ENCODE peak calls at places on chromosomes 7 and 10, in ten cellular contexts. S is fibroblast of the aortic adventitia; D is T follicular helper cell; O is stimulated activated CD8-positive, alpha-beta memory T cell treated with anti-CD3 and anti-CD28 coated beads, Interleukin-15, amount 100 ng/mL, for 1 hour; W is Daoy; J is GM12865; I is astrocyte of the cerebellum; P is pancreas; X is Kasumi-1; M is activated T-cell treated with anti-CD3 and anti-CD28 coated beads, Interleukin-2, amount 50 U/mL, for 72 hours. E is an unnamed sample.

GRCh38 chr10:47104786-47105385 is 193.7 kb downstream of the PTPN20 start:
- DNase-seq in W (no peak), O (no peak), D (no peak), S (no peak), M (no peak), I (no peak), J (no peak), X (peak), P (peak), E (no peak)

GRCh38 chr10:132593900-132594876 is 56.6 kb downstream of the INPP5A start:
- DNase-seq in J (peak), M (no peak), S (no peak), O (no peak), X (no peak), P (no peak), D (no peak), W (no peak), I (no peak), E (no peak)

GRCh38 chr7:150831851-150832250 is 20.5 kb upstream of the AOC1 start:
- DNase-seq in S (no peak), M (no peak), J (no peak), O (no peak), X (no peak), I (no peak), P (no peak), W (no peak), D (no peak), E (no peak)

GRCh38 chr7:2529161-2530075 is 9.8 kb downstream of the LFNG start:
- DNase-seq in P (peak), X (peak), J (peak), D (no peak), I (no peak), M (peak), O (no peak), W (peak), S (peak), E (peak)

GRCh38 chr7:158123753-158124152 is 463.9 kb downstream of the PTPRN2 start:
- DNase-seq in P (no peak), W (no peak), I (no peak), S (no peak), M (no peak), J (no peak), O (no peak), X (no peak), D (no peak), E (no peak)

GRCh38 chr10:122163182-122164027 is 107.7 kb upstream of the BTBD16 start:
- DNase-seq in S (no peak), X (no peak), P (no peak), J (no peak), D (no peak), O (no peak), I (no peak), M (no peak), W (no peak), E (peak)

GRCh38 chr7:1087952-1088920 is at the start of gene GPER1:
- DNase-seq in P (peak), J (no peak), O (no peak), D (no peak), I (no peak), S (peak), W (peak), X (no peak), M (no peak), E (peak)

GRCh38 chr10:5666324-5667220 is at the start of gene ASB13:
- DNase-seq in X (peak), D (peak), S (peak), W (peak), M (peak), O (no peak), J (peak), P (peak), I (no peak), E (peak)

GRCh38 chr10:113849946-113850345 is 3.9 kb downstream of the DCLRE1A start:
- DNase-seq in P (no peak), S (no peak), J (no peak), I (no peak), O (no peak), M (no peak), X (no peak), D (no peak), W (no peak), E (no peak)

GRCh38 chr7:90957883-90958282 is 306.4 kb upstream of the FZD1 start:
- DNase-seq in X (no peak), W (no peak), I (peak), P (no peak), D (no peak), S (no peak), J (no peak), M (no peak), O (no peak), E (no peak)

GRCh38 chr10:103416436-103417147 is 20.2 kb downstream of the PDCD11 start:
- DNase-seq in P (peak), X (peak), O (peak), M (peak), J (peak), D (peak), I (peak), W (peak), S (peak), E (peak)

GRCh38 chr10:124007102-124007772 is 86.2 kb downstream of the CHST15 start:
- DNase-seq in M (no peak), J (no peak), P (no peak), W (no peak), I (no peak), S (no peak), X (no peak), O (no peak), D (no peak), E (no peak)

GRCh38 chr10:110077436-110078120 is 69.8 kb downstream of the ADD3 start:
- DNase-seq in X (peak), S (peak), P (no peak), D (no peak), M (no peak), J (no peak), O (no peak), W (no peak), I (no peak), E (no peak)

GRCh38 chr10:59047957-59048618 is 128.4 kb upstream of the PHYHIPL start:
- DNase-seq in M (no peak), X (no peak), I (no peak), W (no peak), O (no peak), D (no peak), S (no peak), P (no peak), J (peak), E (peak)

GRCh38 chr7:37342665-37343471 is 105.8 kb downstream of the ELMO1 start:
- DNase-seq in W (no peak), M (peak), P (peak), S (no peak), D (peak), I (no peak), O (peak), X (peak), J (peak), E (no peak)

GRCh38 chr10:70274643-70275042 is 9.2 kb downstream of the NPFFR1 start:
- DNase-seq in D (no peak), I (peak), S (peak), M (no peak), W (no peak), O (no peak), J (no peak), X (no peak), P (no peak), E (peak)

E was measured in astrocyte of the hippocampus.